ENCODE peak calls at places on chromosomes 7 and 10, in six cellular contexts. C is A549; T is activated CD8-positive, alpha-beta memory T cell treated with anti-CD3 and anti-CD28 coated beads for 48 hours; U is GM19239; P is AG09319; N is naive thymus-derived CD4-positive, alpha-beta T cell. B is an unnamed sample.

GRCh38 chr7:106623315-106623660 is 37.7 kb downstream of the CCDC71L start:
- DNase-seq in T (no peak), N (no peak), C (no peak), P (no peak), U (no peak), B (no peak)

GRCh38 chr10:22246680-22247391 is 29.0 kb upstream of the EBLN1 start:
- DNase-seq in T (no peak), P (no peak), N (no peak), C (peak; percentile 83), U (no peak), B (no peak)

GRCh38 chr7:70334295-70334694 is 736.0 kb downstream of the AUTS2 start:
- DNase-seq in U (no peak), N (no peak), C (no peak), P (no peak), T (no peak), B (no peak)

GRCh38 chr7:86469680-86470295 is 173.9 kb upstream of the GRM3 start:
- DNase-seq in U (peak; percentile 28), T (no peak), N (peak; percentile 13), P (peak; percentile 2), C (peak; percentile 15), B (no peak)

GRCh38 chr7:100369105-100369504 is 4.2 kb upstream of the PILRA start:
- DNase-seq in T (no peak), U (peak; percentile 58), N (no peak), C (no peak), P (no peak), B (no peak)

GRCh38 chr10:69065406-69066361 is 22.2 kb upstream of the SRGN start:
- DNase-seq in U (no peak), C (no peak), N (no peak), P (no peak), T (no peak), B (no peak)

GRCh38 chr10:102229810-102230263 is 3.7 kb downstream of the ELOVL3 start:
- DNase-seq in N (peak; percentile 83), T (peak; percentile 60), P (no peak), C (peak; percentile 88), U (peak; percentile 86), B (peak; percentile 22)

GRCh38 chr7:71933426-71933825 is 478.7 kb downstream of the CALN1 start:
- DNase-seq in C (no peak), U (no peak), T (no peak), N (no peak), P (no peak), B (no peak)

GRCh38 chr10:104862-105565 is 30.2 kb upstream of the ZMYND11 start:
- DNase-seq in T (no peak), U (no peak), C (no peak), N (no peak), P (no peak), B (no peak)

GRCh38 chr7:45589915-45590678 is 15.9 kb downstream of the ADCY1 start:
- DNase-seq in T (no peak), U (no peak), P (no peak), C (no peak), N (no peak), B (no peak)

GRCh38 chr7:5187605-5188004 is 2.4 kb upstream of the WIPI2 start:
- DNase-seq in P (no peak), T (no peak), U (no peak), C (no peak), N (no peak), B (no peak)

GRCh38 chr10:31458974-31459373 is 140.0 kb downstream of the ZEB1 start:
- DNase-seq in P (no peak), C (no peak), T (no peak), U (no peak), N (no peak), B (no peak)

GRCh38 chr10:97466755-97467154 is 20.8 kb downstream of the ZDHHC16 start:
- DNase-seq in C (no peak), U (no peak), T (no peak), N (no peak), P (no peak), B (no peak)

GRCh38 chr7:37150180-37150579 is 298.5 kb downstream of the ELMO1 start:
- DNase-seq in C (no peak), U (no peak), P (no peak), T (no peak), N (no peak), B (no peak)

GRCh38 chr10:132974886-132975881 is 32.8 kb upstream of the CFAP46 start:
- DNase-seq in C (no peak), N (no peak), T (no peak), U (no peak), P (no peak), B (no peak)

GRCh38 chr10:78599122-78599853 is 469.5 kb upstream of the ZMIZ1 start:
- DNase-seq in C (no peak), U (no peak), P (no peak), N (no peak), T (no peak), B (no peak)

GRCh38 chr10:26269754-26270153 is 53.2 kb downstream of the GAD2 start:
- DNase-seq in T (no peak), P (no peak), N (no peak), U (no peak), C (peak; percentile 43), B (no peak)

GRCh38 chr7:45975847-45976484 is 54.9 kb upstream of the IGFBP3 start:
- DNase-seq in T (no peak), C (no peak), N (no peak), P (no peak), U (no peak), B (no peak)

GRCh38 chr10:120969219-120969645 is 118.1 kb downstream of the WDR11 start:
- DNase-seq in U (no peak), P (no peak), T (no peak), N (no peak), C (no peak), B (no peak)

GRCh38 chr7:80521809-80522208 is 9.9 kb upstream of the GNAT3 start:
- DNase-seq in N (no peak), P (no peak), C (no peak), U (no peak), T (no peak), B (no peak)

GRCh38 chr10:88456730-88457129 is 126.4 kb downstream of the RNLS start:
- DNase-seq in U (no peak), P (peak; percentile 51), N (no peak), C (no peak), T (no peak), B (no peak)

GRCh38 chr10:77939561-77940001 is 13.0 kb upstream of the DLG5 start:
- DNase-seq in U (no peak), P (no peak), T (no peak), C (no peak), N (no peak), B (no peak)

GRCh38 chr7:155316427-155317113 is 18.9 kb downstream of the INSIG1 start:
- DNase-seq in C (no peak), N (no peak), U (no peak), P (no peak), T (no peak), B (no peak)

GRCh38 chr10:119455609-119456434 is 86.7 kb downstream of the RGS10 start:
- DNase-seq in N (no peak), C (no peak), U (no peak), T (no peak), P (no peak), B (no peak)

GRCh38 chr10:94192974-94193373 is 169.8 kb downstream of the NOC3L start:
- DNase-seq in P (no peak), N (no peak), U (no peak), T (no peak), C (no peak), B (no peak)

GRCh38 chr10:29104661-29105369 is 184.1 kb upstream of the LYZL1 start:
- DNase-seq in N (no peak), C (peak; percentile 25), U (no peak), P (no peak), T (no peak), B (no peak)

GRCh38 chr10:71715860-71716259 is 3.7 kb downstream of the C10orf105 start:
- DNase-seq in P (no peak), U (no peak), C (no peak), T (no peak), N (no peak), B (no peak)

GRCh38 chr7:121924273-121925184 is 51.6 kb downstream of the PTPRZ1 start:
- DNase-seq in N (no peak), U (no peak), C (no peak), T (no peak), P (no peak), B (no peak)

GRCh38 chr7:150450491-150450992 is at the start of gene GIMAP8:
- DNase-seq in C (no peak), T (no peak), P (no peak), U (peak; percentile 31), N (peak; percentile 66), B (no peak)

GRCh38 chr10:9621216-9621615 is 1396.5 kb upstream of the CELF2 start:
- DNase-seq in C (no peak), N (no peak), P (no peak), U (no peak), T (no peak), B (no peak)

GRCh38 chr7:4074407-4074806 is 607.7 kb upstream of the FOXK1 start:
- DNase-seq in P (no peak), C (no peak), N (no peak), T (no peak), U (no peak), B (no peak)